ENCODE peak calls at places on chromosome 1, in five cellular contexts. U, N, Z, S and M are unnamed samples.

GRCh38 chr1:163093579-163093978 is 24.4 kb downstream of the RGS4 start:
- DNase-seq in S (no peak), Z (no peak), N (no peak), U (no peak), M (no peak)

GRCh38 chr1:159054427-159054826 is 22.1 kb downstream of the AIM2 start:
- DNase-seq in U (no peak), S (no peak), Z (no peak), N (peak; percentile 10), M (no peak)

GRCh38 chr1:19074902-19075721 is 118.6 kb upstream of the IFFO2 start:
- DNase-seq in U (no peak), N (no peak), S (no peak), Z (no peak), M (no peak)

GRCh38 chr1:212974735-212975606 is 24.6 kb downstream of the VASH2 start:
- DNase-seq in N (no peak), S (no peak), U (no peak), Z (no peak), M (no peak)

GRCh38 chr1:38817267-38817957 is 42.2 kb downstream of the RRAGC start:
- DNase-seq in S (no peak), N (no peak), Z (no peak), U (no peak), M (no peak)

GRCh38 chr1:228983661-228984060 is 248.4 kb downstream of the RHOU start:
- DNase-seq in U (no peak), S (peak; percentile 6), N (no peak), Z (no peak), M (no peak)

GRCh38 chr1:1678581-1679380 is 13.8 kb downstream of the SLC35E2B start:
- DNase-seq in U (peak; percentile 73), Z (peak; percentile 74), S (peak; percentile 48), N (no peak), M (no peak)

GRCh38 chr1:31064685-31065309 is 720 bp downstream of the PUM1 start:
- DNase-seq in N (peak; percentile 31), S (peak; percentile 67), U (no peak), Z (no peak), M (no peak)

GRCh38 chr1:7044471-7044805 is 259.2 kb downstream of the CAMTA1 start:
- DNase-seq in S (no peak), N (no peak), U (no peak), Z (no peak), M (no peak)

GRCh38 chr1:218585565-218586184 is 240.5 kb downstream of the TGFB2 start:
- DNase-seq in U (peak; percentile 20), S (peak; percentile 64), Z (peak; percentile 46), N (peak; percentile 91), M (peak; percentile 61)

GRCh38 chr1:2103266-2103900 is 53.2 kb downstream of the PRKCZ start:
- DNase-seq in S (no peak), U (no peak), Z (peak; percentile 12), N (no peak), M (no peak)

GRCh38 chr1:105533996-105534395 is 1522.5 kb upstream of the PRMT6 start:
- DNase-seq in Z (no peak), S (no peak), U (no peak), N (no peak), M (no peak)

GRCh38 chr1:64848136-64848535 is 103.3 kb downstream of the RAVER2 start:
- DNase-seq in Z (no peak), U (no peak), N (no peak), S (no peak), M (no peak)

GRCh38 chr1:175067707-175068106 is at the start of gene TNN:
- DNase-seq in Z (no peak), U (no peak), N (no peak), S (no peak), M (no peak)

GRCh38 chr1:223258751-223259177 is 105.2 kb downstream of the SUSD4 start:
- DNase-seq in U (no peak), S (no peak), Z (no peak), N (peak; percentile 55), M (no peak)

GRCh38 chr1:231611851-231612250 is 14.7 kb upstream of the DISC1 start:
- DNase-seq in S (no peak), N (no peak), Z (no peak), U (no peak), M (no peak)

GRCh38 chr1:22208265-22208972 is 65.5 kb upstream of the WNT4 start:
- DNase-seq in N (no peak), S (no peak), Z (peak; percentile 69), U (no peak), M (peak; percentile 42)

GRCh38 chr1:163747855-163748254 is 426.1 kb downstream of the NUF2 start:
- DNase-seq in S (no peak), N (no peak), U (no peak), Z (no peak), M (no peak)

GRCh38 chr1:243549108-243549507 is 293.3 kb downstream of the SDCCAG8 start:
- DNase-seq in N (peak; percentile 73), Z (no peak), S (no peak), U (no peak), M (no peak)

GRCh38 chr1:216686860-216687545 is 36.2 kb downstream of the ESRRG start:
- DNase-seq in U (no peak), N (no peak), Z (no peak), S (no peak), M (no peak)

GRCh38 chr1:16120940-16121410 is 34.9 kb downstream of the EPHA2 start:
- DNase-seq in Z (no peak), S (no peak), U (no peak), N (peak; percentile 42), M (no peak)

GRCh38 chr1:242828199-242828598 is 303.7 kb upstream of the PLD5 start:
- DNase-seq in U (no peak), S (no peak), N (no peak), Z (no peak), M (no peak)

GRCh38 chr1:228939881-228940392 is 204.7 kb downstream of the RHOU start:
- DNase-seq in S (no peak), Z (no peak), N (no peak), U (no peak), M (no peak)

GRCh38 chr1:208188607-208189006 is 55.6 kb downstream of the PLXNA2 start:
- DNase-seq in U (no peak), N (no peak), Z (no peak), S (no peak), M (no peak)

GRCh38 chr1:153545067-153546055 is at the start of gene S100A4:
- DNase-seq in S (peak; percentile 98), N (peak; percentile 95), Z (peak; percentile 77), U (peak; percentile 41), M (peak; percentile 82)
- TF ChIP-seq CTCF in S (no peak), N (no peak), Z (no peak), U (no peak), M (no peak)

GRCh38 chr1:62294211-62294610 is 25.0 kb downstream of the KANK4 start:
- DNase-seq in Z (no peak), N (peak; percentile 27), U (peak; percentile 76), S (no peak), M (peak; percentile 37)
- TF ChIP-seq CTCF in Z (no peak), N (peak; percentile 20), U (peak; percentile 28), S (no peak), M (peak; percentile 33)

DNA sequence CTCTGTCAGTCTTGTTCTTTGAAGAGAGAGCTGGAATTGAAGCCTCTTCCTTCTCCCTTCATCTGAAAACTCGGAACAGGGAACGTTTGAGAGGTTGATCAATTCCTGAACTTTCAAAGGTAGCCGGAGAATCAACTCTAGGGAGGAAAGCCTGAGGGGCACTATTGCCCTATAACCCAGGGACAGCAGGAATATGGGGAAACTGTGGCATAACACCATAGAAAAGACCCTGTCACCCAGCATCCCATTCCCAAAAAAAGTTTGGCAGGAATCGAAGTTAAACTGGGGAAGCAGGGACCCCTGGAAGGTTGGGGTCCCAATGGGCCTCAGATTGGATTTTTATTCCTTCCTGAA is 5.1 kb upstream of the NHLH1 start:
- DNase-seq in S (no peak), U (no peak), Z (no peak), N (no peak), M (no peak)
- TF ChIP-seq CTCF in S (no peak), U (no peak), Z (no peak), N (no peak), M (no peak)

GRCh38 chr1:160108888-160109662 is 6.5 kb upstream of the ATP1A2 start:
- DNase-seq in Z (no peak), N (peak; percentile 78), U (peak; percentile 58), S (no peak), M (peak; percentile 41)
- TF ChIP-seq CTCF in Z (peak; percentile 45), N (peak; percentile 67), U (peak; percentile 49), S (peak; percentile 39), M (peak; percentile 42)

GRCh38 chr1:51218570-51218969 is 17.5 kb upstream of the RNF11 start:
- DNase-seq in Z (no peak), N (no peak), S (no peak), U (no peak), M (no peak)
- TF ChIP-seq CTCF in Z (no peak), N (no peak), S (no peak), U (no peak), M (no peak)

GRCh38 chr1:160078392-160079195 is 2.7 kb upstream of the KCNJ9 start:
- DNase-seq in S (no peak), Z (peak; percentile 66), U (peak; percentile 61), N (no peak), M (peak; percentile 63)
- TF ChIP-seq CTCF in S (peak; percentile 55), Z (peak; percentile 77), U (peak; percentile 88), N (peak; percentile 82), M (peak; percentile 83)

DNA sequence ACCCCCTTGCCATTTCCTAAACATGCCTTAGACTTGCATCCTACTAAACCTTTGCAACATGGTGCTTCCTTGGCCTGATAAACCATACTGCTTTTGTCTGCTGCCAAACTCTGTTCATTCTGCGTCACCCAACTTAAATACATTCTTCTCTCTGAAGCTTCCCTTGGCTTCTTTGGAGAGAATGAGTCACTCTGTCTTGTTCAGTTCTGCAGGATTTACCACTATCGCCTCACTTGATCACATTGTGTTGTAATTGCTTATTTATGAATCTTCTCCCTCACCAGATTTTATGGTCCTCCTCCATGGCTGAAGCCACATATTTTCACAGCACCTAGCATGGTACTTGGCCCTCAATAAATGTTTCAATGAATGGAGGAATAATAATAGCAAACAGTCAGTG is 21.7 kb upstream of the TUT4 start:
- DNase-seq in Z (no peak), U (no peak), N (peak; percentile 94), S (no peak), M (no peak)
- TF ChIP-seq CTCF in Z (no peak), U (no peak), N (no peak), S (no peak), M (no peak)